ENCODE peak calls at places on chromosome 7, in five cellular contexts. S is lower lobe of right lung; Q is effector memory CD4-positive, alpha-beta T cell; W is ovary; G is neural progenitor cell. P is an unnamed sample.
A peak's percentile ranks its signal among the peaks of the same experiment; 100 is the strongest.

GRCh38 chr7:143013897-143014296 is 13.0 kb downstream of the OR9A2 start:
- DNase-seq in S (no peak), Q (no peak), W (no peak), G (no peak), P (no peak)

GRCh38 chr7:47571355-47572100 is 10.4 kb downstream of the TNS3 start:
- DNase-seq in S (peak; percentile 83), Q (no peak), W (peak; percentile 87), G (no peak), P (peak; percentile 55)

GRCh38 chr7:111796671-111797070 is 234.4 kb upstream of the IMMP2L start:
- DNase-seq in S (no peak), Q (no peak), W (no peak), G (no peak), P (peak; percentile 58)

GRCh38 chr7:97418312-97418711 is 300.8 kb downstream of the SDHAF3 start:
- DNase-seq in S (no peak), Q (no peak), W (no peak), G (peak; percentile 25), P (peak; percentile 70)

GRCh38 chr7:90239625-90240228 is 5.2 kb upstream of the CFAP69 start:
- DNase-seq in S (no peak), Q (no peak), W (no peak), G (no peak), P (no peak)

GRCh38 chr7:119197872-119198527 is 973.5 kb downstream of the ANKRD7 start:
- DNase-seq in S (no peak), Q (no peak), W (no peak), G (peak; percentile 83), P (peak; percentile 75)

GRCh38 chr7:18685961-18686360 is 190.4 kb downstream of the HDAC9 start:
- DNase-seq in S (no peak), Q (no peak), W (no peak), G (no peak), P (no peak)

GRCh38 chr7:107811934-107812333 is 8.9 kb upstream of the SLC26A3 start:
- DNase-seq in S (no peak), Q (no peak), W (no peak), G (no peak), P (no peak)

GRCh38 chr7:96778263-96778662 is 68.6 kb upstream of the SEM1 start:
- DNase-seq in S (no peak), Q (no peak), W (no peak), G (peak; percentile 29), P (peak; percentile 82)

GRCh38 chr7:33661430-33662160 is 243.7 kb upstream of the BMPER start:
- DNase-seq in S (no peak), Q (no peak), W (no peak), G (no peak), P (no peak)

GRCh38 chr7:47241112-47242065 is 340.5 kb downstream of the TNS3 start:
- DNase-seq in S (no peak), Q (no peak), W (peak; percentile 60), G (no peak), P (no peak)

GRCh38 chr7:84069036-84069435 is 125.6 kb downstream of the SEMA3A start:
- DNase-seq in S (no peak), Q (no peak), W (no peak), G (no peak), P (no peak)

GRCh38 chr7:94043299-94043698 is 39.1 kb upstream of the BET1 start:
- DNase-seq in S (no peak), Q (no peak), W (no peak), G (no peak), P (no peak)

GRCh38 chr7:1666779-1667565 is 3.1 kb upstream of the ELFN1 start:
- DNase-seq in S (peak; percentile 40), Q (no peak), W (no peak), G (peak; percentile 52), P (peak; percentile 68)

GRCh38 chr7:15352807-15353206 is 209.0 kb downstream of the AGMO start:
- DNase-seq in S (no peak), Q (no peak), W (no peak), G (no peak), P (no peak)

GRCh38 chr7:117012284-117013174 is 59.2 kb downstream of the ST7 start:
- DNase-seq in S (no peak), Q (no peak), W (no peak), G (peak; percentile 42), P (no peak)

GRCh38 chr7:27149817-27150567 is 2.4 kb downstream of the HOXA3 start:
- DNase-seq in S (peak; percentile 41), Q (no peak), W (peak; percentile 30), G (no peak), P (no peak)

GRCh38 chr7:78967046-78967445 is 486.4 kb downstream of the MAGI2 start:
- DNase-seq in S (no peak), Q (no peak), W (no peak), G (no peak), P (no peak)

GRCh38 chr7:151682831-151683614 is 163.3 kb upstream of the RHEB start:
- DNase-seq in S (no peak), Q (no peak), W (peak; percentile 29), G (no peak), P (no peak)

GRCh38 chr7:44379366-44380178 is 54.2 kb upstream of the CAMK2B start:
- DNase-seq in S (no peak), Q (no peak), W (no peak), G (no peak), P (peak; percentile 50)

GRCh38 chr7:151408498-151408838 is 1.4 kb downstream of the WDR86 start:
- DNase-seq in S (no peak), Q (no peak), W (no peak), G (no peak), P (no peak)

GRCh38 chr7:509426-509825 is 10.2 kb downstream of the PDGFA start:
- DNase-seq in S (peak; percentile 24), Q (no peak), W (no peak), G (no peak), P (no peak)

GRCh38 chr7:47690902-47691558 is 109.1 kb upstream of the TNS3 start:
- DNase-seq in S (no peak), Q (no peak), W (no peak), G (no peak), P (no peak)

GRCh38 chr7:2175091-2175490 is 57.7 kb downstream of the MAD1L1 start:
- DNase-seq in S (no peak), Q (no peak), W (no peak), G (no peak), P (no peak)

GRCh38 chr7:84123903-84124573 is 70.6 kb downstream of the SEMA3A start:
- DNase-seq in S (no peak), Q (no peak), W (no peak), G (peak; percentile 28), P (no peak)

GRCh38 chr7:1530946-1531262 is 402 bp downstream of the MAFK start:
- DNase-seq in S (no peak), Q (no peak), W (no peak), G (no peak), P (no peak)

GRCh38 chr7:70669859-70670258 is 462.1 kb upstream of the GALNT17 start:
- DNase-seq in S (no peak), Q (no peak), W (no peak), G (no peak), P (no peak)

GRCh38 chr7:121071132-121071531 is 82.6 kb downstream of the CPED1 start:
- DNase-seq in S (no peak), Q (no peak), W (no peak), G (no peak), P (no peak)

GRCh38 chr7:155791836-155792235 is 20.4 kb downstream of the SHH start:
- DNase-seq in S (no peak), Q (no peak), W (no peak), G (no peak), P (no peak)

GRCh38 chr7:36969376-36969775 is 245.1 kb upstream of the AOAH start:
- DNase-seq in S (no peak), Q (no peak), W (no peak), G (no peak), P (no peak)

GRCh38 chr7:111025013-111025412 is 65.9 kb upstream of the LRRN3 start:
- DNase-seq in S (no peak), Q (no peak), W (no peak), G (no peak), P (no peak)

GRCh38 chr7:78472519-78472918 is 673.9 kb downstream of the PHTF2 start:
- DNase-seq in S (no peak), Q (no peak), W (no peak), G (no peak), P (no peak)

GRCh38 chr7:30330134-30331111 is 46.0 kb downstream of the ZNRF2 start:
- DNase-seq in S (no peak), Q (no peak), W (no peak), G (no peak), P (no peak)

DNA sequence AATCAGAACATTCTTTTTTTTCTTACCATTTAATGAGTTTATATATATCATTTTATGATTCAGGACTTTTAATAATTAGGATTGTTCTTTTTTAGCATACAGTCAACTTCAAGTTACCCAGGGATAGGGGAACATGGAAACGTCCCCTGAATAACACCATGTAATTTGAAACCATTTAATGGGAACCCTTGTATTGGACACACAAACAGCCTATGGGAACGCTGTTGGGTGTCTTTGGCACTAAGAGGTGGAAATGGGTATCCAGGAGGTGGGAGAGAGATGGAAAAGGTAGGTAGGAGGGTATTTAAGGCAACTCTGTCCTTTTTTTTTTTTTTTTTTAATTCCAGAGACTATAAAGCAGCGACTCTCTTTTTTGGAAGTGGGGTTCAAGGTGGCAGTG is 2.6 kb downstream of the LUC7L2 start:
- DNase-seq in S (no peak), Q (no peak), W (no peak), G (peak; percentile 53), P (no peak)
- H3K27ac ChIP-seq in S (no peak overlapping the region), Q (no peak overlapping the region), W (no peak overlapping the region), G (no peak overlapping the region), P (no peak overlapping the region)

GRCh38 chr7:74334026-74334425 is 44.8 kb downstream of the CLIP2 start:
- DNase-seq in S (no peak), Q (no peak), W (no peak), G (no peak), P (no peak)
- H3K4me1 ChIP-seq in S (no peaks in the 10 kb centered on the region), Q (no peaks in the 10 kb centered on the region), W (no peaks in the 10 kb centered on the region), G (no peaks in the 10 kb centered on the region), P (no peaks in the 10 kb centered on the region)

GRCh38 chr7:40303996-40304395 is 169.2 kb downstream of the SUGCT start:
- DNase-seq in S (no peak), Q (no peak), W (no peak), G (no peak), P (no peak)
- H3K4me3 ChIP-seq in S (no peak overlapping the region), Q (no peak overlapping the region), W (no peak overlapping the region), G (no peak overlapping the region), P (no peak overlapping the region)

GRCh38 chr7:100472854-100473499 is 6.0 kb downstream of the TSC22D4 start:
- DNase-seq in S (no peak), Q (no peak), W (no peak), G (no peak), P (no peak)
- H3K27ac ChIP-seq in S (peak overlapping the region; percentile 64), Q (peak overlapping the region; percentile 58), W (no peak overlapping the region), G (no peak overlapping the region), P (no peak overlapping the region)

GRCh38 chr7:100887186-100887954 is 2.1 kb downstream of the UFSP1 start:
- DNase-seq in S (peak; percentile 74), Q (peak; percentile 36), W (peak; percentile 46), G (no peak), P (no peak)
- H3K4me1 ChIP-seq in S (peaks cover 38% of the 10 kb centered on the region), Q (peaks cover 36% of the 10 kb centered on the region), W (peaks cover 4% of the 10 kb centered on the region), G (peaks cover 10% of the 10 kb centered on the region), P (peaks cover 2% of the 10 kb centered on the region)

GRCh38 chr7:22138106-22138505 is 192.4 kb upstream of the CDCA7L start:
- DNase-seq in S (no peak), Q (no peak), W (no peak), G (no peak), P (no peak)
- H3K4me3 ChIP-seq in S (no peak overlapping the region), Q (no peak overlapping the region), W (no peak overlapping the region), G (no peak overlapping the region), P (no peak overlapping the region)